ENCODE peak calls at places on chromosomes 7 and 10, in ten cellular contexts. G is fibroblast of pulmonary artery, I is kidney epithelial cell, R is PC-3, O is astrocyte of the cerebellum, B is WTC11, X is HFF-Myc, N is GM06990, A is psoas muscle, J is HepG2. E is an unnamed sample.

GRCh38 chr10:69515699-69516547 is 57.3 kb downstream of the NEUROG3 start:
- DNase-seq in G (peak), I (peak), R (peak), O (peak), B (peak), X (peak), N (peak), A (peak), J (peak), E (peak)

GRCh38 chr7:134527979-134528371 is 608 bp downstream of the AKR1B10 start:
- DNase-seq in G (peak), I (no peak), R (peak), O (peak), B (no peak), X (peak), N (no peak), A (peak), J (peak), E (no peak)

GRCh38 chr10:133274751-133275682 is 1.7 kb downstream of the ADAM8 start:
- DNase-seq in G (no peak), I (no peak), R (peak), O (no peak), B (no peak), X (no peak), N (peak), A (no peak), J (no peak), E (no peak)

GRCh38 chr7:57071-57470 is 135.3 kb upstream of the FAM20C start:
- DNase-seq in G (no peak), I (no peak), R (no peak), O (no peak), B (no peak), X (no peak), N (no peak), A (no peak), J (no peak), E (no peak)

GRCh38 chr10:16967000-16967865 is 150.0 kb upstream of the RSU1 start:
- DNase-seq in G (peak), I (no peak), R (peak), O (peak), B (no peak), X (no peak), N (no peak), A (no peak), J (no peak), E (no peak)

GRCh38 chr7:30523466-30523865 is 18.8 kb upstream of the GGCT start:
- DNase-seq in G (no peak), I (no peak), R (no peak), O (no peak), B (no peak), X (no peak), N (no peak), A (no peak), J (no peak), E (no peak)

GRCh38 chr7:128137096-128137655 is 103.9 kb upstream of the LEP start:
- DNase-seq in G (peak), I (peak), R (peak), O (no peak), B (no peak), X (peak), N (no peak), A (no peak), J (peak), E (no peak)

GRCh38 chr10:77125231-77125630 is 512.4 kb downstream of the KCNMA1 start:
- DNase-seq in G (no peak), I (no peak), R (no peak), O (no peak), B (no peak), X (no peak), N (no peak), A (no peak), J (no peak), E (no peak)

GRCh38 chr10:125266966-125267365 is 106.6 kb upstream of the CTBP2 start:
- DNase-seq in G (no peak), I (no peak), R (no peak), O (no peak), B (no peak), X (no peak), N (no peak), A (no peak), J (no peak), E (no peak)

GRCh38 chr7:91465595-91466061 is 201.4 kb downstream of the FZD1 start:
- DNase-seq in G (peak), I (no peak), R (peak), O (peak), B (no peak), X (no peak), N (no peak), A (no peak), J (no peak), E (no peak)

GRCh38 chr7:35695987-35696386 is 1.1 kb upstream of the HERPUD2 start:
- DNase-seq in G (no peak), I (no peak), R (no peak), O (no peak), B (no peak), X (no peak), N (no peak), A (no peak), J (no peak), E (no peak)

GRCh38 chr7:132180481-132180880 is 395.8 kb downstream of the PLXNA4 start:
- DNase-seq in G (no peak), I (no peak), R (no peak), O (no peak), B (no peak), X (no peak), N (no peak), A (no peak), J (no peak), E (no peak)

GRCh38 chr7:46281071-46281470 is 360.0 kb upstream of the IGFBP3 start:
- DNase-seq in G (no peak), I (no peak), R (peak), O (no peak), B (no peak), X (no peak), N (no peak), A (no peak), J (no peak), E (no peak)

GRCh38 chr10:22704348-22705341 is 9.7 kb downstream of the PIP4K2A start:
- DNase-seq in G (no peak), I (no peak), R (no peak), O (no peak), B (no peak), X (no peak), N (peak), A (no peak), J (no peak), E (no peak)

GRCh38 chr7:16817536-16817935 is 12.7 kb upstream of the AGR2 start:
- DNase-seq in G (peak), I (peak), R (peak), O (peak), B (no peak), X (no peak), N (no peak), A (no peak), J (no peak), E (no peak)

GRCh38 chr7:23108995-23109394 is 3.4 kb downstream of the KLHL7 start:
- DNase-seq in G (no peak), I (no peak), R (no peak), O (no peak), B (no peak), X (no peak), N (no peak), A (no peak), J (no peak), E (no peak)

GRCh38 chr10:16754765-16755164 is 62.5 kb downstream of the RSU1 start:
- DNase-seq in G (no peak), I (no peak), R (no peak), O (no peak), B (no peak), X (no peak), N (no peak), A (no peak), J (no peak), E (no peak)

GRCh38 chr10:110394898-110395297 is 90.2 kb upstream of the SMNDC1 start:
- DNase-seq in G (no peak), I (no peak), R (no peak), O (no peak), B (no peak), X (no peak), N (no peak), A (no peak), J (no peak), E (no peak)

GRCh38 chr10:132248455-132249231 is 59.1 kb downstream of the STK32C start:
- DNase-seq in G (peak), I (no peak), R (peak), O (no peak), B (peak), X (no peak), N (no peak), A (peak), J (no peak), E (peak)

GRCh38 chr7:102914585-102914984 is 1.8 kb downstream of the LRRC17 start:
- DNase-seq in G (peak), I (no peak), R (no peak), O (no peak), B (peak), X (no peak), N (no peak), A (peak), J (no peak), E (no peak)

GRCh38 chr7:140039071-140039470 is 23.7 kb downstream of the PARP12 start:
- DNase-seq in G (peak), I (no peak), R (no peak), O (no peak), B (no peak), X (no peak), N (no peak), A (no peak), J (no peak), E (no peak)

GRCh38 chr7:151853896-151854807 is 22.8 kb downstream of the PRKAG2 start:
- DNase-seq in G (no peak), I (no peak), R (no peak), O (no peak), B (no peak), X (no peak), N (no peak), A (peak), J (no peak), E (peak)

GRCh38 chr7:22052221-22052639 is 106.5 kb upstream of the CDCA7L start:
- DNase-seq in G (no peak), I (peak), R (peak), O (no peak), B (no peak), X (peak), N (no peak), A (no peak), J (no peak), E (no peak)

GRCh38 chr10:69043931-69044531 is 43.9 kb upstream of the SRGN start:
- DNase-seq in G (no peak), I (no peak), R (no peak), O (no peak), B (no peak), X (no peak), N (peak), A (no peak), J (no peak), E (no peak)

GRCh38 chr7:138603549-138604324 is 97.4 kb downstream of the SVOPL start:
- DNase-seq in G (no peak), I (peak), R (no peak), O (no peak), B (no peak), X (no peak), N (no peak), A (no peak), J (peak), E (no peak)

GRCh38 chr10:116748041-116748440 is 5.7 kb upstream of the HSPA12A start:
- DNase-seq in G (peak), I (no peak), R (peak), O (no peak), B (no peak), X (no peak), N (no peak), A (no peak), J (peak), E (no peak)

GRCh38 chr7:32071466-32072091 is 1.4 kb upstream of the PDE1C start:
- DNase-seq in G (no peak), I (no peak), R (no peak), O (no peak), B (no peak), X (no peak), N (no peak), A (no peak), J (no peak), E (no peak)
- TF ChIP-seq CTCF in G (no peak), I (no peak), R (no peak), O (no peak), B (no peak), X (no peak), N (no peak), A (no peak), J (no peak), E (no peak)

GRCh38 chr7:112646787-112647186 is 143.4 kb downstream of the TMEM168 start:
- DNase-seq in G (no peak), I (no peak), R (no peak), O (no peak), B (peak), X (no peak), N (no peak), A (no peak), J (peak), E (peak)
- TF ChIP-seq CTCF in G (no peak), I (no peak), R (no peak), O (no peak), B (no peak), X (no peak), N (no peak), A (no peak), J (no peak), E (no peak)

GRCh38 chr10:6838118-6838517 is 258.0 kb upstream of the PRKCQ start:
- DNase-seq in G (no peak), I (no peak), R (peak), O (no peak), B (no peak), X (no peak), N (no peak), A (no peak), J (peak), E (no peak)
- TF ChIP-seq CTCF in G (peak), I (no peak), R (peak), O (no peak), B (no peak), X (peak), N (peak), A (peak), J (peak), E (no peak)

DNA sequence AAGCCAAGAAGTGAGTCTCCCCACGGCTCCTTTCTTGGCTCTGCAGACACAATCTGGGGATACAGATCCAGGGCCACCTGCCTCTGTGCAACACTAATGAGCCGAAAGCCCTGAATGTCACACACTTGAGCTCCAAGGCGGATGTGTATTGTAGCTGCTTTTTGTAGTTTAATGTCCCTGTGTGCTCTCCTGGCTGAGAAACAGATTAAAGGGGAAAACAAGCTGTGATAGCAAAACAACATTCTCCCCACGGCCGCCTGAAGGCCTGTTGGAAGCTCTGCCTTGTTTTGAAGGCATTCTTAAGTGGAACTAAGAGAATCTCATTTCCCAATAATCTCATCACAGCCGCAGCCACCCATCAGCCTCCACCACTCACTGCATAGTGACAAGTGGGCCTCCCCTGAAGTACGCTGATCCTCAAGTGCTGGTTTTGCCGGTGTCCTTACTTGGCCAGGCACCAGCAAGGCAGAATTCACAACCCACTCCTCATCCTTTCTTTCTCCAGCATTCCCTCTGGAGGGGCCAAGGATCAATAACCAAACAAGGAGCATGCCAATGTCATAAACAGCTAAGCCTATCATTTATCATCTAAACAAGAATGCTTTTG is 44.4 kb upstream of the AMPH start:
- DNase-seq in G (no peak), I (no peak), R (no peak), O (no peak), B (no peak), X (no peak), N (no peak), A (no peak), J (no peak), E (no peak)
- TF ChIP-seq CTCF in G (no peak), I (no peak), R (no peak), O (no peak), B (no peak), X (no peak), N (no peak), A (no peak), J (no peak), E (no peak)

GRCh38 chr7:93044147-93044810 is 73.5 kb downstream of the SAMD9 start:
- DNase-seq in G (peak), I (no peak), R (peak), O (peak), B (no peak), X (no peak), N (no peak), A (no peak), J (no peak), E (no peak)
- TF ChIP-seq CTCF in G (no peak), I (no peak), R (no peak), O (no peak), B (no peak), X (no peak), N (no peak), A (no peak), J (no peak), E (no peak)

GRCh38 chr7:67377939-67378862 is 381.6 kb downstream of the TYW1 start:
- DNase-seq in G (peak), I (no peak), R (peak), O (peak), B (peak), X (peak), N (peak), A (peak), J (peak), E (peak)
- TF ChIP-seq CTCF in G (peak), I (peak), R (peak), O (peak), B (peak), X (peak), N (peak), A (peak), J (peak), E (peak)